ENCODE peak calls at places on chromosome 18, in five cellular contexts. W is neuronal stem cell, X is trophoblast cell, Y is H9, S is H1. M is an unnamed sample.
A peak's percentile ranks its signal among the peaks of the same experiment; 100 is the strongest.

GRCh38 chr18:48408727-48409590 is at the start of gene ZBTB7C:
- DNase-seq in S (peak; percentile 71), W (peak; percentile 67), X (peak; percentile 61), Y (no peak), M (peak; percentile 24)

GRCh38 chr18:30056528-30056927 is 986.0 kb downstream of the DSC3 start:
- DNase-seq in S (no peak), Y (no peak), W (no peak), X (no peak), M (no peak)

GRCh38 chr18:48872234-48873145 is 78.3 kb downstream of the SMAD7 start:
- DNase-seq in W (no peak), X (peak; percentile 24), S (no peak), Y (no peak), M (no peak)

GRCh38 chr18:3603460-3604259 is 153.7 kb downstream of the TGIF1 start:
- DNase-seq in S (no peak), Y (peak; percentile 82), X (peak; percentile 88), W (peak; percentile 86), M (peak; percentile 99)

GRCh38 chr18:24402209-24402785 is 4.7 kb upstream of the OSBPL1A start:
- DNase-seq in X (no peak), S (peak; percentile 75), Y (peak; percentile 42), W (no peak), M (no peak)

GRCh38 chr18:48328473-48329205 is 80.5 kb downstream of the ZBTB7C start:
- DNase-seq in W (no peak), S (no peak), Y (no peak), X (peak; percentile 28), M (peak; percentile 27)

GRCh38 chr18:3604626-3605408 is 154.8 kb downstream of the TGIF1 start:
- DNase-seq in W (no peak), X (peak; percentile 90), S (no peak), Y (no peak), M (peak; percentile 96)

GRCh38 chr18:45628979-45629958 is 14.0 kb downstream of the SLC14A2 start:
- DNase-seq in Y (no peak), W (no peak), X (peak; percentile 17), S (no peak), M (peak; percentile 12)

GRCh38 chr18:10476430-10476829 is 22.0 kb downstream of the APCDD1 start:
- DNase-seq in X (no peak), Y (no peak), S (no peak), W (no peak), M (peak; percentile 21)

GRCh38 chr18:59024829-59025228 is 114.9 kb upstream of the SEC11C start:
- DNase-seq in X (no peak), W (no peak), S (no peak), Y (no peak), M (peak; percentile 65)

GRCh38 chr18:58721586-58722160 is 50.4 kb downstream of the MALT1 start:
- DNase-seq in S (no peak), X (no peak), W (no peak), Y (no peak), M (no peak)

GRCh38 chr18:76621184-76621583 is 126.1 kb upstream of the ZNF516 start:
- DNase-seq in W (no peak), S (no peak), Y (no peak), X (no peak), M (peak; percentile 78)

GRCh38 chr18:24322594-24323136 is 75.0 kb downstream of the OSBPL1A start:
- DNase-seq in Y (no peak), X (no peak), W (no peak), S (no peak), M (no peak)

GRCh38 chr18:12460874-12461273 is 53.1 kb downstream of the PRELID3A start:
- DNase-seq in Y (no peak), X (no peak), W (no peak), S (no peak), M (peak; percentile 61)

GRCh38 chr18:50458796-50459195 is 84.0 kb downstream of the SKA1 start:
- DNase-seq in S (no peak), Y (no peak), W (no peak), X (no peak), M (no peak)

GRCh38 chr18:62486290-62486964 is 36.4 kb upstream of the ZCCHC2 start:
- DNase-seq in S (no peak), W (no peak), Y (no peak), X (peak; percentile 82), M (peak; percentile 9)

GRCh38 chr18:1003499-1003898 is 98.8 kb downstream of the ADCYAP1 start:
- DNase-seq in W (no peak), S (no peak), X (no peak), Y (no peak), M (no peak)
- H2BK5ac ChIP-seq in W (no peak overlapping the region), S (no peak overlapping the region), X (no peak overlapping the region), Y (no peak overlapping the region), M (no peak overlapping the region)

GRCh38 chr18:68972176-68972575 is 174.3 kb downstream of the CCDC102B start:
- DNase-seq in S (no peak), X (peak; percentile 82), W (no peak), Y (no peak), M (peak; percentile 21)
- H2BK12ac ChIP-seq in S (no peak overlapping the region), X (no peak overlapping the region), W (no peak overlapping the region), Y (no peak overlapping the region), M (no peak overlapping the region)

GRCh38 chr18:74945774-74946545 is 263.0 kb downstream of the PTGR3 start:
- DNase-seq in X (no peak), S (no peak), Y (no peak), W (no peak), M (no peak)
- H2BK5ac ChIP-seq in X (no peak overlapping the region), S (no peak overlapping the region), Y (no peak overlapping the region), W (no peak overlapping the region), M (no peak overlapping the region)

GRCh38 chr18:36522503-36522902 is 225.0 kb downstream of the FHOD3 start:
- DNase-seq in S (peak; percentile 33), X (no peak), Y (no peak), W (no peak), M (no peak)
- H2BK12ac ChIP-seq in S (no peak overlapping the region), X (no peak overlapping the region), Y (no peak overlapping the region), W (no peak overlapping the region), M (no peak overlapping the region)

DNA sequence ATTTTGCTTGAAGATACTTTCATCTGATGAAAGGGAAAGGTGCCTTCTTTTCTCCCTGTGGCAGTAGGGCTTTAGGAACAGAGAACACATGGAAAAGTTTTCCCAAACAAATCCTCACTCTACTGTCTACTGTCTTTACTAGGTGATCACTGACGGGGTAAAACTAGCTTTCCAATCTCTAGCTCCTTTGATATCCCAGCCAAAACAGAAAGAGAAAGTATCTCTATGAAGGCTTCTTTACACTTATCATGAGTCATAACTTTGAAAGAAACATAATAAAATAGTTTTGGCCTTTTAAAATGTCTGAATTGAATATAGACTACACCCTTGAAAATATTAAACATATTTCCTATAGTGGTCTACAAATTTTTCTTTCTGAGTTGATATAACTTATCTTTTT is 214.5 kb downstream of the DSEL start:
- DNase-seq in S (no peak), W (no peak), X (no peak), Y (no peak), M (peak; percentile 58)
- H2BK5ac ChIP-seq in S (no peak overlapping the region), W (no peak overlapping the region), X (no peak overlapping the region), Y (no peak overlapping the region), M (no peak overlapping the region)

DNA sequence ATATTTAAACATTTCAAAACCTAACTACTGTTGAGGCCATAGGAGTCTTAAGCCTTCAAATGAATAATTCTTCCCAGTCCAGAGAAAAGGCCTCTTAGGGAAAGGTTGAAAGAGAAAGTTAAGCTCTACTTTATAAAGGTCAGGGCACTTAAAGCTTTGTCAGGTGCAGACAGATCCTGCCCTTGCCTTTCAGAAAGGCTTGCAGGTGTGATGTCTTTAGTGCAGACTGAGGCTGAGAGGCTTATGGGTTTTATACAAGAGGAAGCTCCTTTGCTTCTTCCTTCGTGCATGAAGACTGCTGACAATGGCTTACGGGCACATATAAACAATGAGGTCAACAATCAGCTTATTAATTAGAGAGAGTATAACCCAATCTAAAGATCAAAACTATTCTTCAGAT is 105.0 kb upstream of the LINC00305 start:
- DNase-seq in X (no peak), S (no peak), W (no peak), Y (no peak), M (no peak)
- H2BK12ac ChIP-seq in X (no peak overlapping the region), S (no peak overlapping the region), W (no peak overlapping the region), Y (no peak overlapping the region), M (no peak overlapping the region)